ENCODE peak calls at places on chromosomes 12 and 14, in six cellular contexts. C is mesenchymal stem cell, M is neuronal stem cell, E is H9, H is H1, F is trophoblast cell. S is an unnamed sample.
A peak's percentile ranks its signal among the peaks of the same experiment; 100 is the strongest.

GRCh38 chr12:127170271-127171180 is 1096.4 kb upstream of the TMEM132C start:
- DNase-seq in C (no peak), M (no peak), E (no peak), H (no peak), F (no peak), S (peak; percentile 17)

GRCh38 chr12:129887047-129887568 is 16.7 kb downstream of the TMEM132D start:
- DNase-seq in C (no peak), M (no peak), E (no peak), H (peak; percentile 39), F (no peak), S (no peak)

GRCh38 chr12:130765186-130765659 is 49.1 kb upstream of the RIMBP2 start:
- DNase-seq in C (peak; percentile 60), M (no peak), E (no peak), H (no peak), F (peak; percentile 40), S (peak; percentile 15)

GRCh38 chr14:24607081-24607480 is 2.4 kb downstream of the GZMH start:
- DNase-seq in C (no peak), M (no peak), E (no peak), H (no peak), F (no peak), S (no peak)

GRCh38 chr12:115394498-115395220 is 710.7 kb upstream of the TBX3 start:
- DNase-seq in C (peak; percentile 16), M (no peak), E (no peak), H (no peak), F (no peak), S (peak; percentile 55)

GRCh38 chr12:114321524-114321923 is 84.4 kb downstream of the TBX5 start:
- DNase-seq in C (no peak), M (no peak), E (no peak), H (no peak), F (no peak), S (no peak)

GRCh38 chr12:47586952-47587669 is 118.7 kb downstream of the RPAP3 start:
- DNase-seq in C (no peak), M (no peak), E (no peak), H (no peak), F (no peak), S (no peak)

GRCh38 chr14:21309956-21310355 is 30.1 kb downstream of the RPGRIP1 start:
- DNase-seq in C (no peak), M (no peak), E (no peak), H (no peak), F (no peak), S (no peak)

GRCh38 chr12:106288510-106289195 is 13.9 kb upstream of the TCP11L2 start:
- DNase-seq in C (peak; percentile 92), M (no peak), E (no peak), H (no peak), F (peak; percentile 73), S (peak; percentile 97)

GRCh38 chr14:23327947-23328744 is 6.9 kb downstream of the PABPN1 start:
- DNase-seq in C (peak; percentile 80), M (peak; percentile 76), E (peak; percentile 62), H (peak; percentile 69), F (peak; percentile 87), S (peak; percentile 80)

GRCh38 chr12:8589679-8590078 is 23.0 kb downstream of the AICDA start:
- DNase-seq in C (no peak), M (no peak), E (no peak), H (no peak), F (no peak), S (no peak)

GRCh38 chr14:94654071-94654974 is 42.1 kb downstream of the SERPINA3 start:
- DNase-seq in C (no peak), M (no peak), E (no peak), H (no peak), F (no peak), S (peak; percentile 5)

GRCh38 chr12:92036771-92037453 is 108.7 kb downstream of the BTG1 start:
- DNase-seq in C (peak; percentile 37), M (no peak), E (no peak), H (no peak), F (no peak), S (peak; percentile 67)

GRCh38 chr14:60848066-60848465 is 113.5 kb downstream of the MNAT1 start:
- DNase-seq in C (no peak), M (no peak), E (no peak), H (no peak), F (no peak), S (no peak)

GRCh38 chr12:79250955-79251354 is 386.4 kb downstream of the SYT1 start:
- DNase-seq in C (no peak), M (no peak), E (no peak), H (no peak), F (no peak), S (peak; percentile 35)

GRCh38 chr12:1833596-1834028 is 13.2 kb downstream of the LRTM2 start:
- DNase-seq in C (no peak), M (no peak), E (no peak), H (no peak), F (no peak), S (no peak)

GRCh38 chr12:130706885-130707570 is 9.1 kb downstream of the RIMBP2 start:
- DNase-seq in C (no peak), M (no peak), E (peak; percentile 28), H (peak; percentile 36), F (no peak), S (no peak)

GRCh38 chr14:68139466-68140110 is 320.0 kb downstream of the RAD51B start:
- DNase-seq in C (no peak), M (no peak), E (no peak), H (no peak), F (no peak), S (no peak)

GRCh38 chr14:105917933-105918436 is 391.6 kb downstream of the TMEM121 start:
- DNase-seq in C (no peak), M (no peak), E (no peak), H (no peak), F (no peak), S (no peak)

DNA sequence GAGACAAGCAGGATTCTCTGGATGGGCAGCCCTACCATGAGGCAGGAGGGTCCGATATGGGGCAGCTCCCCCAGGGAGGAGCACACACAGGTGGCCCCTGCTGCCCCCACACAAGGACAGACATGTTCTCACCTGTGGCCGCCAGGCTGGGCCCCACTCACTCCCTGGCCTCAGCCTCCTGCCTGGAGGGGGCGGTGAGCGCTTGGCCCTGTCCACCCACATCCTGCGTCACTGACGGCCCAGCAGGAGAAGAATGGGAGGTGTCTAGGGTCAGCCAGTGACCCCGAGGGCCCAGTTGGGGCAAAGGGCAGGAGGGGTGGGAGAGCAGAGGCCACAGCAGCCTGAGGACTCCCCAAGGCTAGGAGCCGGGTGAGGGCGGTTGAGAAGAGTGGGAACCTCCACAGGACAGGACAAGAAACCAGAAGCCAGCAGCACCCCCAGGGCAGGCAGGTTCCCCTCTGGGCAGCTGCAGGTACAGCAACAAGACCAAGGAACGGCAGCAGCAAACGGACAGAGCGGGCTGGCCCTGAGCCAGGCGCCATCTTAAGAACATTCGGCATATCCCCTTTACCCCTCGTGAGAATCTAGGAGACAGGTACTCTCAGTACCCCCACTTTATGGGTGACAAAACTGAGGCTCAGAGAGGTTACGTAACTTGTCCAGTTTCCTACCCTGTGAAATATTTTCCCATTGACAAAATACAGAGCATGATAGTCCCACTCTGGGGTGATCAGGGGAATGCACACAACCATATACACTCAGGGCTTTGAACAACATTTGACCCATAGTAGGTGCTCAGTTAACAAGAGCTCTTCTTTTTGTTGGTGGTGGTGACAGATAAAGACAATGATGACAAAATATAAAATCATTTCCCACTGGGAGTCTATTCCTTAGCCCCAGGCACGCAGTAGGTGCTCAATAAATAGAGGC is 74.3 kb downstream of the NCOR2 start:
- DNase-seq in C (no peak), M (no peak), E (no peak), H (no peak), F (peak; percentile 84), S (no peak)
- H3K79me1 ChIP-seq in C (peaks cover 24% of the 10 kb centered on the region), M (peaks cover 18% of the 10 kb centered on the region), E (peaks cover 10% of the 10 kb centered on the region), H (peaks cover 24% of the 10 kb centered on the region), F (no peaks in the 10 kb centered on the region), S (peaks cover 91% of the 10 kb centered on the region)

DNA sequence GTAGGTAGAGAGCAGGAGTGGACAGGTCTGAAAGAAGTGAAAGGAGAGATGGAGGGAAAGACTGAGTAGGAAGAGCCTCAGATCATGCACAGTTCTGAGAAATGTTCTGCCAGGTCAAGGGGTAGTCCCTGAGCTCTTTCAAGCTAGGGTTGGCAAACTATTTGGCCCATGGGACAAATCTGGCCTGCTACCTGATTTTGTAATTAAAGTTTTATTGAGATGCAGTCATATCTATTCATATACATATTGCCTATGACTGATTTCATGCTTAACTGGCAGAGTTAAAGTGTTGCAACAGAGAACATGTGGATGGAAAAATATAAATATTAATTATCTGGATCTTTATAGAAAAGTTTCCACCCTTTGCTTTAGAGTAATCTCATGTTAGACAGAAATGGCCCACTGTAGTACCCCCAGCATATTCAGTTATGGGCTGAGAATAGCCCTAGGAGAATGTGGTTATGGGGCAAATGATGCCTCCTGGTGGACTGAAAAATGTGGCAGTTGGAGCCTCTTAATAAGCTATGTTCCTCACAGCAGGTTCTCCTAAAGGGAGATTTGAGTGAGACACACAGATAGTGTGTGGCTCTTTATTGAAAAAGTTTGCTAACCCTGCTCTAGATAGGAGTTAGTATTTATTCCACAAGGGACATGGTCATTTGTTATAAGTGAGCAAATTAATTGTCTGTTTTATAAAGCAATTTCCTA is 476.9 kb downstream of the LRIG3 start:
- DNase-seq in C (peak; percentile 37), M (no peak), E (peak; percentile 45), H (peak; percentile 52), F (peak; percentile 49), S (peak; percentile 13)
- H3K14ac ChIP-seq in C (no peak overlapping the region), M (no peak overlapping the region), E (no peak overlapping the region), H (no peak overlapping the region), F (no peak overlapping the region), S (no peak overlapping the region)

DNA sequence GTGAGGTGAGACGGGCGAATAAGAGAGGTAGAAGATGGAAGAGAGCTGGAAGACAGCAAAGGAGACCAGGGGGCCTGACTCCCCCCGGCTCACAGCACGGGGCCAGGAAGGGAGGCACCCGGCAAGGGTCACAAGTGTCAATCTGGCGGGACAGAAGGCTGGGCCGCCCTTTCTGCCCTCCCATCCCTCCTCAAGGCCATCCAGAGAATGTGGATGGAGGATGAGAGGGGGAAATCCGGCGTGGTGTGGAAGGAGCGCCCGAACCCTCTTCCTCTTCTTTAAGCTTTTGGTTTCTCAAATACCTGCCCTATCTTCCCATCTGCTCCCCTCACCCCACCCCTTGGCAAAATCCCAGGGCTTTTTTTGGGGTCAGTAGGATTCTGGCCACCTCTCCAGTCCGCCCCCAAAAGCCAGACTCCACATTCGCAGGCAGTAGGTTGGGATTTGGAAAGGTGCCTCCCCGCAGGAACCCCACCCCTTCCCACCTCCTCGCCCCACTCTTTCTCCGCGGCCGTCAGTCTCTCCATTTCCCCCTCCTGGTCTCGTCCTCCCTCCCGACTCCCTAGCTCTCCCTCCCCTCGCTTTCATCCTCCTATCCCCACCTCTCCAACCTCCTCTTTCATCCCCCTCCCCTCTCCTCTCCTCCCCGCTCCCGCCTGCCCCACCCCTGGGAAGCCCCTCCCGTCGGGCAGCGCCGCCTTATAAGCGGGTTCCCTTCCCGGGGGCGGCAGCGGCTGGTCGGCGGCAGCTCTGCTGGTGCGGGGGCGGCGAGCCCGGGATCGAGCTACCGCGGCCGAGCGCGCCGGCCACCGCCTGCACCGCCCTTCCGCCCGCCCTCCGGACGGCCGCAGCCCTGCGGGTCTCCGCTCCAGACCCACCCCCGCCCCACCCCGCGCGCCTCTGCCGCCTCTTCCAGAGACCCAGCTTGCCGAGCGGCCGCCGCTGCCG is at the start of gene PTMS:
- DNase-seq in C (peak; percentile 89), M (peak; percentile 89), E (peak; percentile 97), H (peak; percentile 88), F (peak; percentile 59), S (peak; percentile 92)
- H3K4ac ChIP-seq in C (peak within 1 kb of the TSS; percentile 51), M (no peak within 1 kb of the TSS), E (no peak within 1 kb of the TSS), H (peak within 1 kb of the TSS; percentile 64), F (peak within 1 kb of the TSS; percentile 76), S (peak within 1 kb of the TSS; percentile 97)

DNA sequence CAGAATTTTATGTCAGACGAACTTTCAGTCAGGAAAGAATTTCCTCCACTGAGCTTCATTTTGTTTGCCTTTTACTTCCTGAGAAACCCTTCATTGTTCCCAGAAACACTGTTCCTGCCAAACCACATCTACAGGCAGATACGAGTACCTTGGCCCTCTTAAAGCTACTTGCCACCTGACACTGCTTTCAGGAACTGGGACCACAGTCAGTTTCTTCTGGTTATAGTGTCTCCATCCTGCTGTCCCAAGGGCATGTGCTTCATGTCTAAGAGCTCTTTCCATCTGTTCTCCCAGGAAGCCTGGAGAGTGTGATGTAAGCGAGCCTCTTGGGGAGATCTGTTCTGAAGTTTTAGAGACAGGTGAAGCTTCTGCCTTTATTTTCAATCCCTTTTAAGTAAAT is 161.7 kb upstream of the PLEKHA5 start:
- DNase-seq in C (no peak), M (no peak), E (no peak), H (no peak), F (no peak), S (no peak)
- H3K79me1 ChIP-seq in C (no peaks in the 10 kb centered on the region), M (no peaks in the 10 kb centered on the region), E (no peaks in the 10 kb centered on the region), H (no peaks in the 10 kb centered on the region), F (no peaks in the 10 kb centered on the region), S (no peaks in the 10 kb centered on the region)